ENCODE peak calls at places on chromosomes 7 and 10, in four cellular contexts. C is neuronal stem cell, S is H9, M is IMR-90. E is an unnamed sample.

GRCh38 chr10:132326925-132327324 is 5.1 kb upstream of the LRRC27 start:
- DNase-seq in M (no peak), S (no peak), C (no peak), E (no peak)

GRCh38 chr7:134431805-134432204 is 27.1 kb downstream of the AKR1B1 start:
- DNase-seq in S (no peak), M (no peak), C (no peak), E (no peak)

GRCh38 chr10:92740762-92741161 is 51.0 kb downstream of the HHEX start:
- DNase-seq in S (no peak), M (peak), C (no peak), E (no peak)

GRCh38 chr10:30371954-30372353 is 22.9 kb upstream of the MTPAP start:
- DNase-seq in S (no peak), C (no peak), M (no peak), E (peak)

GRCh38 chr7:116512524-116513188 is 12.2 kb upstream of the CAV1 start:
- DNase-seq in M (peak), S (no peak), C (no peak), E (peak)

GRCh38 chr7:122885583-122886356 is 490 bp downstream of the CADPS2 start:
- DNase-seq in S (peak), C (peak), M (no peak), E (peak)

GRCh38 chr7:18163091-18163490 is 135.4 kb upstream of the PRPS1L1 start:
- DNase-seq in C (no peak), S (no peak), M (no peak), E (peak)

GRCh38 chr10:86100581-86101061 is 266.0 kb downstream of the GRID1 start:
- DNase-seq in M (peak), S (peak), C (peak), E (no peak)

GRCh38 chr10:111347386-111348005 is 270.7 kb downstream of the ADRA2A start:
- DNase-seq in S (no peak), C (no peak), M (no peak), E (no peak)

GRCh38 chr10:12423896-12424295 is 74.5 kb downstream of the CAMK1D start:
- DNase-seq in S (no peak), M (no peak), C (no peak), E (no peak)

GRCh38 chr7:114988755-114989154 is 66.9 kb downstream of the MDFIC start:
- DNase-seq in M (peak), S (no peak), C (no peak), E (peak)

GRCh38 chr7:150375662-150376521 is 3.2 kb upstream of the ZNF775 start:
- DNase-seq in S (no peak), M (no peak), C (no peak), E (no peak)

GRCh38 chr7:22702516-22702915 is 24.5 kb upstream of the IL6 start:
- DNase-seq in M (peak), S (no peak), C (no peak), E (no peak)

GRCh38 chr10:121654021-121654545 is 55.8 kb upstream of the FGFR2 start:
- DNase-seq in S (no peak), C (no peak), M (no peak), E (no peak)

GRCh38 chr7:157005456-157006204 is 4.8 kb downstream of the MNX1 start:
- DNase-seq in S (peak), C (no peak), M (no peak), E (no peak)

DNA sequence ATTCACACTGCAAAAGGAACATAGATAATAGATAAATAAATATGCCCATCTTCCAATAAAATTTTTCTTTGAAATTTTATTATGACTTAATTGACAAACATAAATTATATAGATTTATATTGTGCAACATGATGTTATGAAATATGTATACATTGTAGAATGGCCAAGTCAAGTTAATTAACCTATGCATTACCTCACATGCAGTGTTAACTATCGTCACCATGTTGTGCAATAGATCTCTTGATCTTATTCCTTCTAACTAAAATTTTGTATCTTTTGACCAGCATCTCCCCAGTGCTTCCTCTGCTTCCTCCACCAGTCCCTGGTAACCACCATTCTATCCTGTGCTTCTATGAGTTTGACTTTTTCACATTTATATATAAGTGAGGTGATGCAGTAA is 259.6 kb downstream of the SUGCT start:
- DNase-seq in C (no peak), S (no peak), M (no peak), E (no peak)
- H3K23ac ChIP-seq in C (no peak), S (no peak), M (no peak), E (no peak)

GRCh38 chr7:105377903-105378302 is 10.8 kb downstream of the SRPK2 start:
- DNase-seq in C (no peak), M (no peak), S (no peak), E (no peak)

GRCh38 chr7:105376901-105377533 is 11.7 kb downstream of the SRPK2 start:
- DNase-seq in M (no peak), C (no peak), S (peak), E (no peak)
- H3K23ac ChIP-seq in M (peak), C (no peak), S (no peak), E (no peak)

DNA sequence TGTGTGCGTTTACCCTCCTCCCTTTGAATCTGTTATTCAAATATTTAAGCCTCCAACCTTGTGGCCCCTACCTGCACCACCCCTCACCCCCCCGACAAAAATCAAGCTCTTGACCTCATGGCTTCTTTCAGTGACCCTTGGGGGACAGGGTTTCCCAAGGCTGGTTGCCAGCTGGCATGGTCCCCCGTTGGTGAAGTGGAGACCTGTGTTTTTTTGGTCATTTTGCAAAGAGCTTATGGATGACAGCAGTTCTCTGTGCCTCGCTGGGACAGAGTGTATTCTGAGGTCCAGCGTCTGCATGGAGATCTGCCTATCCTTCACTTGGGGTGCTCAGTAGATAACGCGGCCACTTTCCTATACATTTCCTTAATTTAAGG is 111.0 kb downstream of the TCF7L2 start:
- DNase-seq in M (no peak), C (no peak), S (peak), E (no peak)
- H3K23ac ChIP-seq in M (no peak), C (no peak), S (no peak), E (no peak)

GRCh38 chr7:55063036-55063435 is 44.2 kb downstream of the EGFR start:
- DNase-seq in C (no peak), M (no peak), S (no peak), E (no peak)

GRCh38 chr7:55060085-55060484 is 41.3 kb downstream of the EGFR start:
- DNase-seq in M (no peak), C (no peak), S (no peak), E (no peak)

GRCh38 chr7:55062106-55062499 is 43.3 kb downstream of the EGFR start:
- DNase-seq in C (no peak), M (no peak), S (no peak), E (no peak)

GRCh38 chr7:55059006-55059405 is 40.2 kb downstream of the EGFR start:
- DNase-seq in C (no peak), M (no peak), S (no peak), E (no peak)

GRCh38 chr7:55060690-55061414 is 42.0 kb downstream of the EGFR start:
- DNase-seq in M (peak), S (no peak), C (no peak), E (no peak)
- H3K23ac ChIP-seq in M (peak), S (no peak), C (no peak), E (no peak)

GRCh38 chr10:31836569-31837406 is 91.8 kb downstream of the ARHGAP12 start:
- DNase-seq in M (peak), C (peak), S (peak), E (peak)
- H3K23ac ChIP-seq in M (no peak), C (no peak), S (no peak), E (no peak)

E was measured in mesenchymal stem cell.